ENCODE peak calls at places on chromosomes 11 and 22, in nine cellular contexts. One of them, this sample, is unnamed.

GRCh38 chr22:17633217-17633997 is 4.9 kb upstream of the ATP6V1E1 start:
- DNase-seq in cardiac muscle cell: peak
- DNase-seq in aorta: no peak
- DNase-seq in T-helper 2 cell: no peak
- DNase-seq in substantia nigra: no peak
- DNase-seq in hypothalamus: no peak
- DNase-seq in hepatic stellate cell: peak
- DNase-seq in HEK293T: no peak
- DNase-seq in kidney tubule cell: peak
- DNase-seq in this sample: no peak

GRCh38 chr11:13261600-13262061 is 16.0 kb upstream of the BMAL1 start:
- DNase-seq in cardiac muscle cell: peak
- DNase-seq in aorta: no peak
- DNase-seq in T-helper 2 cell: no peak
- DNase-seq in substantia nigra: no peak
- DNase-seq in hypothalamus: no peak
- DNase-seq in hepatic stellate cell: peak
- DNase-seq in HEK293T: no peak
- DNase-seq in kidney tubule cell: peak
- DNase-seq in this sample: no peak

GRCh38 chr11:37712246-37712645 is 1114.2 kb upstream of the RAG2 start:
- DNase-seq in cardiac muscle cell: peak
- DNase-seq in aorta: no peak
- DNase-seq in T-helper 2 cell: no peak
- DNase-seq in substantia nigra: no peak
- DNase-seq in hypothalamus: no peak
- DNase-seq in hepatic stellate cell: no peak
- DNase-seq in HEK293T: no peak
- DNase-seq in kidney tubule cell: peak
- DNase-seq in this sample: no peak

GRCh38 chr11:15199693-15200092 is 85.0 kb downstream of the INSC start:
- DNase-seq in cardiac muscle cell: no peak
- DNase-seq in aorta: peak
- DNase-seq in T-helper 2 cell: no peak
- DNase-seq in substantia nigra: no peak
- DNase-seq in hypothalamus: no peak
- DNase-seq in hepatic stellate cell: no peak
- DNase-seq in HEK293T: no peak
- DNase-seq in kidney tubule cell: peak
- DNase-seq in this sample: peak

GRCh38 chr22:26461188-26461810 is 22.3 kb downstream of the HPS4 start:
- DNase-seq in cardiac muscle cell: peak
- DNase-seq in aorta: peak
- DNase-seq in T-helper 2 cell: no peak
- DNase-seq in substantia nigra: no peak
- DNase-seq in hypothalamus: peak
- DNase-seq in hepatic stellate cell: peak
- DNase-seq in HEK293T: peak
- DNase-seq in kidney tubule cell: peak
- DNase-seq in this sample: peak

GRCh38 chr11:65003282-65003681 is 6.5 kb upstream of the BATF2 start:
- DNase-seq in cardiac muscle cell: peak
- DNase-seq in aorta: no peak
- DNase-seq in T-helper 2 cell: no peak
- DNase-seq in substantia nigra: no peak
- DNase-seq in hypothalamus: no peak
- DNase-seq in hepatic stellate cell: peak
- DNase-seq in HEK293T: no peak
- DNase-seq in kidney tubule cell: peak
- DNase-seq in this sample: no peak

GRCh38 chr11:107587306-107587979 is 3.5 kb upstream of the ELMOD1 start:
- DNase-seq in cardiac muscle cell: peak
- DNase-seq in aorta: no peak
- DNase-seq in T-helper 2 cell: no peak
- DNase-seq in substantia nigra: no peak
- DNase-seq in hypothalamus: no peak
- DNase-seq in hepatic stellate cell: no peak
- DNase-seq in HEK293T: no peak
- DNase-seq in kidney tubule cell: no peak
- DNase-seq in this sample: no peak

GRCh38 chr11:22554221-22554620 is 71.4 kb downstream of the FANCF start:
- DNase-seq in cardiac muscle cell: no peak
- DNase-seq in aorta: no peak
- DNase-seq in T-helper 2 cell: peak
- DNase-seq in substantia nigra: no peak
- DNase-seq in hypothalamus: no peak
- DNase-seq in hepatic stellate cell: no peak
- DNase-seq in HEK293T: no peak
- DNase-seq in kidney tubule cell: no peak
- DNase-seq in this sample: no peak

GRCh38 chr11:64000740-64001514 is 14.7 kb downstream of the OTUB1 start:
- DNase-seq in cardiac muscle cell: no peak
- DNase-seq in aorta: no peak
- DNase-seq in T-helper 2 cell: no peak
- DNase-seq in substantia nigra: no peak
- DNase-seq in hypothalamus: no peak
- DNase-seq in hepatic stellate cell: no peak
- DNase-seq in HEK293T: no peak
- DNase-seq in kidney tubule cell: no peak
- DNase-seq in this sample: no peak

GRCh38 chr11:70220920-70221319 is 17.8 kb downstream of the FADD start:
- DNase-seq in cardiac muscle cell: peak
- DNase-seq in aorta: no peak
- DNase-seq in T-helper 2 cell: no peak
- DNase-seq in substantia nigra: no peak
- DNase-seq in hypothalamus: no peak
- DNase-seq in hepatic stellate cell: no peak
- DNase-seq in HEK293T: no peak
- DNase-seq in kidney tubule cell: no peak
- DNase-seq in this sample: no peak

GRCh38 chr22:43126506-43127165 is 16.1 kb downstream of the BIK start:
- DNase-seq in cardiac muscle cell: peak
- DNase-seq in aorta: no peak
- DNase-seq in T-helper 2 cell: no peak
- DNase-seq in substantia nigra: no peak
- DNase-seq in hypothalamus: no peak
- DNase-seq in hepatic stellate cell: peak
- DNase-seq in HEK293T: no peak
- DNase-seq in kidney tubule cell: peak
- DNase-seq in this sample: no peak

GRCh38 chr11:70212227-70212811 is 9.2 kb downstream of the FADD start:
- DNase-seq in cardiac muscle cell: no peak
- DNase-seq in aorta: peak
- DNase-seq in T-helper 2 cell: no peak
- DNase-seq in substantia nigra: no peak
- DNase-seq in hypothalamus: no peak
- DNase-seq in hepatic stellate cell: no peak
- DNase-seq in HEK293T: no peak
- DNase-seq in kidney tubule cell: peak
- DNase-seq in this sample: no peak

GRCh38 chr11:69142894-69143293 is 12.8 kb upstream of the SMIM38 start:
- DNase-seq in cardiac muscle cell: no peak
- DNase-seq in aorta: no peak
- DNase-seq in T-helper 2 cell: no peak
- DNase-seq in substantia nigra: no peak
- DNase-seq in hypothalamus: no peak
- DNase-seq in hepatic stellate cell: no peak
- DNase-seq in HEK293T: no peak
- DNase-seq in kidney tubule cell: no peak
- DNase-seq in this sample: no peak

GRCh38 chr11:45899448-45900174 is 7.5 kb downstream of the FREY1 start:
- DNase-seq in cardiac muscle cell: peak
- DNase-seq in aorta: peak
- DNase-seq in T-helper 2 cell: peak
- DNase-seq in substantia nigra: peak
- DNase-seq in hypothalamus: peak
- DNase-seq in hepatic stellate cell: peak
- DNase-seq in HEK293T: peak
- DNase-seq in kidney tubule cell: peak
- DNase-seq in this sample: peak

GRCh38 chr11:289706-290620 is 1.0 kb downstream of the PGGHG start:
- DNase-seq in cardiac muscle cell: no peak
- DNase-seq in aorta: peak
- DNase-seq in T-helper 2 cell: no peak
- DNase-seq in substantia nigra: no peak
- DNase-seq in hypothalamus: no peak
- DNase-seq in hepatic stellate cell: no peak
- DNase-seq in HEK293T: no peak
- DNase-seq in kidney tubule cell: no peak
- DNase-seq in this sample: peak

GRCh38 chr11:125874556-125875124 is 12.8 kb upstream of the HYLS1 start:
- DNase-seq in cardiac muscle cell: peak
- DNase-seq in aorta: peak
- DNase-seq in T-helper 2 cell: peak
- DNase-seq in substantia nigra: no peak
- DNase-seq in hypothalamus: peak
- DNase-seq in hepatic stellate cell: peak
- DNase-seq in HEK293T: peak
- DNase-seq in kidney tubule cell: peak
- DNase-seq in this sample: no peak

GRCh38 chr11:82765466-82766034 is 31.9 kb upstream of the FAM181B start:
- DNase-seq in cardiac muscle cell: no peak
- DNase-seq in aorta: no peak
- DNase-seq in T-helper 2 cell: peak
- DNase-seq in substantia nigra: no peak
- DNase-seq in hypothalamus: no peak
- DNase-seq in hepatic stellate cell: no peak
- DNase-seq in HEK293T: no peak
- DNase-seq in kidney tubule cell: no peak
- DNase-seq in this sample: no peak

GRCh38 chr22:43159484-43160178 is 8.3 kb downstream of the TSPO start:
- DNase-seq in cardiac muscle cell: peak
- DNase-seq in aorta: peak
- DNase-seq in T-helper 2 cell: no peak
- DNase-seq in substantia nigra: no peak
- DNase-seq in hypothalamus: no peak
- DNase-seq in hepatic stellate cell: no peak
- DNase-seq in HEK293T: peak
- DNase-seq in kidney tubule cell: no peak
- DNase-seq in this sample: no peak

GRCh38 chr22:25840162-25840561 is 98.2 kb downstream of the MYO18B start:
- DNase-seq in cardiac muscle cell: no peak
- DNase-seq in aorta: no peak
- DNase-seq in T-helper 2 cell: no peak
- DNase-seq in substantia nigra: no peak
- DNase-seq in hypothalamus: no peak
- DNase-seq in hepatic stellate cell: no peak
- DNase-seq in HEK293T: no peak
- DNase-seq in kidney tubule cell: peak
- DNase-seq in this sample: no peak

GRCh38 chr11:93073026-93073425 is 103.6 kb downstream of the MTNR1B start:
- DNase-seq in cardiac muscle cell: no peak
- DNase-seq in aorta: no peak
- DNase-seq in T-helper 2 cell: no peak
- DNase-seq in substantia nigra: no peak
- DNase-seq in hypothalamus: no peak
- DNase-seq in hepatic stellate cell: no peak
- DNase-seq in HEK293T: no peak
- DNase-seq in kidney tubule cell: no peak
- DNase-seq in this sample: no peak

GRCh38 chr22:19853058-19853878 is 1.4 kb downstream of the GNB1L start:
- DNase-seq in cardiac muscle cell: no peak
- DNase-seq in aorta: no peak
- DNase-seq in T-helper 2 cell: no peak
- DNase-seq in substantia nigra: no peak
- DNase-seq in hypothalamus: no peak
- DNase-seq in hepatic stellate cell: no peak
- DNase-seq in HEK293T: no peak
- DNase-seq in kidney tubule cell: no peak
- DNase-seq in this sample: no peak

GRCh38 chr11:40241524-40242037 is 1217.9 kb downstream of the LRRC4C start:
- DNase-seq in cardiac muscle cell: peak
- DNase-seq in aorta: no peak
- DNase-seq in T-helper 2 cell: no peak
- DNase-seq in substantia nigra: no peak
- DNase-seq in hypothalamus: peak
- DNase-seq in hepatic stellate cell: no peak
- DNase-seq in HEK293T: no peak
- DNase-seq in kidney tubule cell: peak
- DNase-seq in this sample: no peak

GRCh38 chr11:1746516-1746931 is 3.9 kb downstream of the IFITM10 start:
- DNase-seq in cardiac muscle cell: no peak
- DNase-seq in aorta: peak
- DNase-seq in T-helper 2 cell: no peak
- DNase-seq in substantia nigra: no peak
- DNase-seq in hypothalamus: no peak
- DNase-seq in hepatic stellate cell: no peak
- DNase-seq in HEK293T: no peak
- DNase-seq in kidney tubule cell: no peak
- DNase-seq in this sample: no peak

GRCh38 chr22:47029244-47030001 is 267.0 kb downstream of the TBC1D22A start:
- DNase-seq in cardiac muscle cell: no peak
- DNase-seq in aorta: peak
- DNase-seq in T-helper 2 cell: no peak
- DNase-seq in substantia nigra: no peak
- DNase-seq in hypothalamus: no peak
- DNase-seq in hepatic stellate cell: no peak
- DNase-seq in HEK293T: no peak
- DNase-seq in kidney tubule cell: no peak
- DNase-seq in this sample: peak

GRCh38 chr11:64278576-64279190 is 5.8 kb downstream of the BAD start:
- DNase-seq in cardiac muscle cell: no peak
- DNase-seq in aorta: no peak
- DNase-seq in T-helper 2 cell: no peak
- DNase-seq in substantia nigra: no peak
- DNase-seq in hypothalamus: no peak
- DNase-seq in hepatic stellate cell: no peak
- DNase-seq in HEK293T: no peak
- DNase-seq in kidney tubule cell: no peak
- DNase-seq in this sample: no peak

GRCh38 chr11:60428517-60428916 is 855 bp upstream of the MS4A5 start:
- DNase-seq in cardiac muscle cell: no peak
- DNase-seq in aorta: no peak
- DNase-seq in T-helper 2 cell: peak
- DNase-seq in substantia nigra: no peak
- DNase-seq in hypothalamus: no peak
- DNase-seq in hepatic stellate cell: no peak
- DNase-seq in HEK293T: no peak
- DNase-seq in kidney tubule cell: peak
- DNase-seq in this sample: no peak

GRCh38 chr11:65418681-65419459 is 3.7 kb upstream of the NEAT1 start:
- DNase-seq in cardiac muscle cell: peak
- DNase-seq in aorta: peak
- DNase-seq in T-helper 2 cell: peak
- DNase-seq in substantia nigra: peak
- DNase-seq in hypothalamus: peak
- DNase-seq in hepatic stellate cell: peak
- DNase-seq in HEK293T: peak
- DNase-seq in kidney tubule cell: peak
- DNase-seq in this sample: peak

GRCh38 chr11:995752-996420 is 40.6 kb downstream of the MUC6 start:
- DNase-seq in cardiac muscle cell: peak
- DNase-seq in aorta: no peak
- DNase-seq in T-helper 2 cell: no peak
- DNase-seq in substantia nigra: no peak
- DNase-seq in hypothalamus: no peak
- DNase-seq in hepatic stellate cell: no peak
- DNase-seq in HEK293T: no peak
- DNase-seq in kidney tubule cell: peak
- DNase-seq in this sample: no peak

GRCh38 chr11:126592496-126593410 is 237.3 kb downstream of the ST3GAL4 start:
- DNase-seq in cardiac muscle cell: no peak
- DNase-seq in aorta: no peak
- DNase-seq in T-helper 2 cell: no peak
- DNase-seq in substantia nigra: no peak
- DNase-seq in hypothalamus: peak
- DNase-seq in hepatic stellate cell: no peak
- DNase-seq in HEK293T: no peak
- DNase-seq in kidney tubule cell: no peak
- DNase-seq in this sample: no peak

GRCh38 chr11:74820763-74821162 is 72.1 kb downstream of the RNF169 start:
- DNase-seq in cardiac muscle cell: peak
- DNase-seq in aorta: no peak
- DNase-seq in T-helper 2 cell: no peak
- DNase-seq in substantia nigra: no peak
- DNase-seq in hypothalamus: no peak
- DNase-seq in hepatic stellate cell: peak
- DNase-seq in HEK293T: no peak
- DNase-seq in kidney tubule cell: peak
- DNase-seq in this sample: no peak

GRCh38 chr11:1909524-1909923 is 10.0 kb upstream of the TNNT3 start:
- DNase-seq in cardiac muscle cell: no peak
- DNase-seq in aorta: no peak
- DNase-seq in T-helper 2 cell: no peak
- DNase-seq in substantia nigra: no peak
- DNase-seq in hypothalamus: no peak
- DNase-seq in hepatic stellate cell: no peak
- DNase-seq in HEK293T: no peak
- DNase-seq in kidney tubule cell: no peak
- DNase-seq in this sample: no peak

This sample was measured in left ventricle myocardium superior.